ENCODE peak calls at places on chromosomes 5 and 9, in seven cellular contexts. V is OCI-LY7, W is HCT116, S is GM23338, R is PC-3, G is GM23248, K is MM.1S. U is an unnamed sample. For H3K36me3, the result is how much of the 10 kb centered on the place peaks cover.

GRCh38 chr9:2764371-2764770 is 47.1 kb downstream of the KCNV2 start:
- DNase-seq in W (no peak), S (no peak), V (peak), G (no peak), R (no peak), K (no peak), U (no peak)

GRCh38 chr5:176530983-176531901 is 6.0 kb downstream of the RNF44 start:
- DNase-seq in R (no peak), W (no peak), S (no peak), V (peak), K (no peak), G (peak), U (no peak)

GRCh38 chr5:175230299-175230698 is 213.7 kb downstream of the DRD1 start:
- DNase-seq in G (no peak), V (no peak), W (no peak), R (peak), S (no peak), K (no peak), U (no peak)

GRCh38 chr9:132125944-132126720 is 35.7 kb upstream of the NTNG2 start:
- DNase-seq in V (no peak), R (no peak), G (no peak), W (no peak), S (no peak), K (no peak), U (no peak)

GRCh38 chr5:27598576-27598975 is 560.2 kb upstream of the CDH9 start:
- DNase-seq in R (no peak), V (no peak), W (no peak), G (no peak), K (no peak), S (peak), U (no peak)

GRCh38 chr9:99040911-99041582 is 63.9 kb upstream of the TGFBR1 start:
- DNase-seq in G (peak), V (no peak), K (no peak), R (peak), W (no peak), S (peak), U (no peak)

GRCh38 chr9:109166171-109166770 is 778 bp downstream of the FRRS1L start:
- DNase-seq in K (no peak), S (peak), W (no peak), R (no peak), G (no peak), V (no peak), U (peak)

GRCh38 chr5:61334224-61335196 is 2.5 kb downstream of the ZSWIM6 start:
- DNase-seq in R (peak), G (peak), W (no peak), K (no peak), S (peak), V (no peak), U (peak)

GRCh38 chr5:134647750-134648424 is 698 bp upstream of the SEC24A start:
- DNase-seq in V (peak), W (peak), R (no peak), G (peak), K (peak), S (peak), U (no peak)

GRCh38 chr9:113597390-113598241 is 134.1 kb downstream of the RGS3 start:
- DNase-seq in V (no peak), G (no peak), R (no peak), S (no peak), W (no peak), K (no peak), U (no peak)

GRCh38 chr9:133423216-133423615 is 1.0 kb downstream of the ADAMTS13 start:
- DNase-seq in K (no peak), W (no peak), G (no peak), R (no peak), S (no peak), V (no peak), U (no peak)

GRCh38 chr9:35726876-35727438 is 5.0 kb downstream of the TLN1 start:
- DNase-seq in R (peak), S (peak), V (peak), K (no peak), W (no peak), G (peak), U (no peak)

GRCh38 chr9:97911970-97912369 is 10.3 kb downstream of the TRMO start:
- DNase-seq in G (no peak), R (no peak), W (no peak), S (no peak), V (no peak), K (no peak), U (no peak)

GRCh38 chr9:79555474-79555873 is 16.3 kb upstream of the TLE4 start:
- DNase-seq in S (no peak), R (no peak), G (no peak), W (no peak), V (no peak), K (no peak), U (no peak)

GRCh38 chr5:69450116-69450515 is 35.2 kb downstream of the MARVELD2 start:
- DNase-seq in W (peak), V (no peak), S (no peak), G (peak), R (peak), K (no peak), U (no peak)

GRCh38 chr9:133958756-133959155 is 33.4 kb downstream of the VAV2 start:
- DNase-seq in W (no peak), V (peak), S (no peak), R (no peak), G (no peak), K (no peak), U (no peak)

GRCh38 chr9:112125961-112126388 is 49.1 kb downstream of the SUSD1 start:
- DNase-seq in R (peak), V (no peak), K (no peak), G (no peak), W (no peak), S (no peak), U (no peak)

GRCh38 chr9:133735415-133735775 is 2.8 kb downstream of the SARDH start:
- DNase-seq in S (no peak), R (no peak), V (peak), K (no peak), G (no peak), W (no peak), U (peak)

GRCh38 chr5:75588666-75589065 is 22.6 kb upstream of the ANKDD1B start:
- DNase-seq in V (no peak), G (no peak), R (no peak), K (no peak), S (peak), W (no peak), U (peak)

GRCh38 chr9:117412841-117413240 is 2.0 kb downstream of the ASTN2 start:
- DNase-seq in R (no peak), K (no peak), S (peak), V (no peak), W (no peak), G (no peak), U (peak)

GRCh38 chr9:105405514-105406131 is 42.2 kb upstream of the FSD1L start:
- DNase-seq in S (no peak), G (peak), R (no peak), V (peak), W (no peak), K (peak), U (peak)

GRCh38 chr5:14266171-14266570 is 123.0 kb downstream of the TRIO start:
- DNase-seq in R (peak), G (peak), K (no peak), V (no peak), S (no peak), W (no peak), U (no peak)

GRCh38 chr5:18882162-18882561 is 1105.8 kb downstream of the CDH18 start:
- DNase-seq in W (no peak), V (no peak), G (no peak), R (peak), K (no peak), S (no peak), U (no peak)

GRCh38 chr5:145697251-145698016 is 137.7 kb downstream of the PRELID2 start:
- DNase-seq in S (peak), K (peak), G (peak), W (peak), V (peak), R (peak), U (peak)

GRCh38 chr5:126972062-126972895 is 58.1 kb downstream of the MARCHF3 start:
- DNase-seq in R (no peak), G (no peak), K (peak), V (peak), S (no peak), W (no peak), U (no peak)

GRCh38 chr5:55510523-55510880 is 24.3 kb downstream of the PLPP1 start:
- DNase-seq in G (no peak), K (no peak), W (no peak), R (no peak), S (no peak), V (no peak), U (no peak)

GRCh38 chr9:19498015-19498414 is 89.2 kb downstream of the ACER2 start:
- DNase-seq in K (no peak), G (peak), S (no peak), R (no peak), W (no peak), V (no peak), U (no peak)

GRCh38 chr9:129868571-129869486 is 33.6 kb downstream of the USP20 start:
- DNase-seq in W (no peak), R (peak), V (no peak), K (peak), G (no peak), S (no peak), U (no peak)

GRCh38 chr9:99451121-99451606 is 229.1 kb downstream of the SEC61B start:
- DNase-seq in K (no peak), R (no peak), S (no peak), W (no peak), G (no peak), V (no peak), U (peak)

GRCh38 chr9:105911104-105911911 is 217.0 kb downstream of the TMEM38B start:
- DNase-seq in K (no peak), V (no peak), W (no peak), S (peak), G (no peak), R (peak), U (peak)

DNA sequence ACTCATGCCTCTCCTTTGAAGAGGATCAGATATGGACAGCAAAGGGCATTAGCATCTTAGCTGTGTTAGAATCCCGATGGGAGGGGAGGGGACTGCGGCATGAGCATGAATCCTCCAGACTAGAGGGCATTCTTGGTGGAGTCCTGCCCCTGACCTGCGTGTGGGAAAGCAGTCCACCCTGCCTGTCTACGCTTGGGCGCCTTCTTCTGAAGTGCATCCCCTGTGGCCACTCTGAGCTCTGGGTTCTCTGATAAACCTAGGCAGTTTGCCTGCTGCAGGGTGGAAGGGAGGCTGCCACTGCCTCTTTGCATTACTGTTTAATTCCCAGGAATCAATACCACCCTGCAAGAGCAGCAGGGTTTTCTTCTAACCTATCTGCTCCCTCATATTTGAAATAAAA is 169.3 kb downstream of the INSYN2B start:
- DNase-seq in K (no peak), V (no peak), W (no peak), R (no peak), G (no peak), S (no peak), U (peak)
- H3K36me3 ChIP-seq in K (under half), V (half or more), W (under half), R (under half), G (under half), S (under half), U (under half)

DNA sequence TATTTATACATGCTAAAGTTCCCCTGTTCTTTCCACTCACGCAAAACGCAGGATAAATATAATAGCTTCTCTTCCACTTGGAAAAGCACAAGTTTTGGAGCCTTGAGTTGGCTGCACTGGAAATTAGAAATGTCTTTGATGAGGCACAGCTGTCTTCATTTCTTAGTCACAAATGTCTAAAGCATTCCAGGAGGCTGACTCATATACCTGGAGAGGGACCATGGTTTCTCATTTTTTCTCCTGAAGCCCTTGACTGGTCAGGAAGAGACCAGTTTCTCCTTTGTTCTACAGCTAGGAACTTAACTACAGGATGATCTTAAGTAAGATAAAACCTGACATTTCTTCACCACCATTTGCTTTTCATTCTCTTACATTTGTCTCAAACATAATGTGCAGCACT is 16.2 kb downstream of the MTX3 start:
- DNase-seq in K (no peak), S (no peak), V (no peak), G (peak), W (peak), R (peak), U (no peak)
- TF ChIP-seq EZH2phosphoT487 in K (no peak), S (no peak), V (no peak), G (no peak), W (no peak), R (no peak), U (no peak)

DNA sequence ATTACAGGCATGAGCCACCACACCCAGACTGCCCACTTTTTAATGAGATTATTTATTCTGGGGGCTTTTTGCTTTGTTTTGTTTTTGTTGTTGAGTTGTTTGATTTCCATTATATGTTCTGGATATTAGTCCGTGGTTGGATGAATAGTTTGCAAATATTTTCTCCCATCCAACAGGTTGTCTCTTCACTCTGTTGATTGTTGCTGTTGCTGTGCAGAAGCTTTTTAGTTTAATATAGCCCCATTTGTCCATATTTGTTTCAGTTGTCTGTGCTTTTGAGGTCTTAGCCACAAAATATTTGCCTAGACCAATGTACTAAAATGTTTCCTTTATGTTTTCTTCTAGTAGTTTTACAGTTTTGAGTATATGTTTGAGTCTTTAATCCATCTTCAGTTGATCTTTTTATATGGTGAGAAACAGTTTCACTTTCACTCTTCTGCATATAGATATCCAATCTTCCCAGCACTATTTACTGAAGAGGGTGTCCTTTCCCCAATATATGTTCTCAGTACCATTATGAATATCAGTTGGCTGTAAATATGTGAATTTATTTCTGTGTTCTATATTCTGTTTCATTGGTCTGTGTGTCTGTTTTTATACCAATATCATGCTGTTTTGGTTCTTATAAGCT is 30.2 kb upstream of the TBCA start:
- DNase-seq in V (no peak), S (no peak), W (no peak), R (no peak), G (peak), K (peak), U (no peak)
- H3K36me3 ChIP-seq in V (under half), S (under half), W (under half), R (under half), G (under half), K (under half), U (under half)

DNA sequence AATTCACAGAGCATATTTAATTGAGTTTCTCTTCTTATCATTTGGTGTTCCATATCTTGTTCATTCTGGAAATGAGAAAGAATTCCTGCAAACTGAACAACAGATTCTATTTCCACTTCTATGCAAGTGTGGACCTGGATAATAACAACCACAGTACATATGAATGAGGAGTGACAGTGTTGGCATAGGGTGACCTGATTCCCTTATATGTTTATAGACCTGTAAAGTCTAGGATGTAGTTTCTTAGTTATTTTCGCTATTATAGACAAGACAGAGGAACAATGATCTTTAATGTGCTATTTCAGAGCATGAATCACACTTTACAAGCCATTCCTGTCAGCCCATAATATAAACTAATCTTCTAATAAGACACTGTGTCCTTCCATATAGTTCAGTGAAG is 88.3 kb upstream of the FAM174A start:
- DNase-seq in V (no peak), W (no peak), S (no peak), K (no peak), G (no peak), R (no peak), U (no peak)
- TF ChIP-seq EZH2phosphoT487 in V (no peak), W (no peak), S (no peak), K (no peak), G (no peak), R (no peak), U (no peak)